ENCODE peak calls at places on chromosome 19, in five cellular contexts. S is endothelial cell, A is tibial artery, R is kidney epithelial cell, J is breast epithelium. D is an unnamed sample.

GRCh38 chr19:42052241-42052863 is 17.7 kb downstream of the GRIK5 start:
- DNase-seq in S (no peak), A (no peak), R (no peak), J (no peak), D (peak)

GRCh38 chr19:28239270-28239669 is 973.7 kb downstream of the UQCRFS1 start:
- DNase-seq in S (peak), A (no peak), R (no peak), J (no peak), D (peak)

GRCh38 chr19:53576941-53577653 is 39.2 kb downstream of the ZNF331 start:
- DNase-seq in S (no peak), A (no peak), R (no peak), J (no peak), D (no peak)

GRCh38 chr19:48806818-48807589 is 3.8 kb downstream of the BCAT2 start:
- DNase-seq in S (peak), A (no peak), R (no peak), J (no peak), D (peak)

GRCh38 chr19:48807590-48808308 is 3.1 kb downstream of the BCAT2 start:
- DNase-seq in S (no peak), A (no peak), R (no peak), J (no peak), D (peak)

GRCh38 chr19:33825556-33825955 is 28.9 kb downstream of the KCTD15 start:
- DNase-seq in S (no peak), A (no peak), R (no peak), J (no peak), D (no peak)

GRCh38 chr19:35522745-35523327 is 5.3 kb downstream of the SBSN start:
- DNase-seq in S (no peak), A (no peak), R (no peak), J (no peak), D (no peak)

GRCh38 chr19:13538854-13539253 is 32.6 kb upstream of the CACNA1A start:
- DNase-seq in S (no peak), A (no peak), R (no peak), J (no peak), D (no peak)

GRCh38 chr19:7480222-7480974 is 8.4 kb downstream of the PEX11G start:
- DNase-seq in S (no peak), A (peak), R (no peak), J (no peak), D (no peak)

GRCh38 chr19:2546128-2547032 is 70.5 kb downstream of the GADD45B start:
- DNase-seq in S (no peak), A (peak), R (no peak), J (peak), D (peak)

GRCh38 chr19:15280048-15280725 is 47.9 kb upstream of the EPHX3 start:
- DNase-seq in S (no peak), A (no peak), R (no peak), J (no peak), D (no peak)

GRCh38 chr19:50486823-50487515 is 10.3 kb upstream of the GARIN5A start:
- DNase-seq in S (no peak), A (no peak), R (no peak), J (no peak), D (peak)

GRCh38 chr19:49436381-49437017 is 4.8 kb downstream of the SLC17A7 start:
- DNase-seq in S (peak), A (no peak), R (no peak), J (no peak), D (peak)

GRCh38 chr19:18941628-18942354 is 774 bp upstream of the HOMER3 start:
- DNase-seq in S (no peak), A (no peak), R (no peak), J (no peak), D (no peak)

GRCh38 chr19:55678121-55678671 is 3.2 kb downstream of the EPN1 start:
- DNase-seq in S (no peak), A (peak), R (no peak), J (no peak), D (no peak)

GRCh38 chr19:17379221-17379631 is 2.1 kb upstream of the PLVAP start:
- DNase-seq in S (peak), A (no peak), R (no peak), J (no peak), D (no peak)

GRCh38 chr19:17380426-17381138 is 3.4 kb upstream of the PLVAP start:
- DNase-seq in S (no peak), A (no peak), R (no peak), J (no peak), D (no peak)

GRCh38 chr19:17376935-17377600 is at the start of gene PLVAP:
- DNase-seq in S (peak), A (no peak), R (no peak), J (no peak), D (no peak)
- TF ChIP-seq CTCF in S (no peak), A (no peak), R (no peak), J (no peak), D (no peak)

DNA sequence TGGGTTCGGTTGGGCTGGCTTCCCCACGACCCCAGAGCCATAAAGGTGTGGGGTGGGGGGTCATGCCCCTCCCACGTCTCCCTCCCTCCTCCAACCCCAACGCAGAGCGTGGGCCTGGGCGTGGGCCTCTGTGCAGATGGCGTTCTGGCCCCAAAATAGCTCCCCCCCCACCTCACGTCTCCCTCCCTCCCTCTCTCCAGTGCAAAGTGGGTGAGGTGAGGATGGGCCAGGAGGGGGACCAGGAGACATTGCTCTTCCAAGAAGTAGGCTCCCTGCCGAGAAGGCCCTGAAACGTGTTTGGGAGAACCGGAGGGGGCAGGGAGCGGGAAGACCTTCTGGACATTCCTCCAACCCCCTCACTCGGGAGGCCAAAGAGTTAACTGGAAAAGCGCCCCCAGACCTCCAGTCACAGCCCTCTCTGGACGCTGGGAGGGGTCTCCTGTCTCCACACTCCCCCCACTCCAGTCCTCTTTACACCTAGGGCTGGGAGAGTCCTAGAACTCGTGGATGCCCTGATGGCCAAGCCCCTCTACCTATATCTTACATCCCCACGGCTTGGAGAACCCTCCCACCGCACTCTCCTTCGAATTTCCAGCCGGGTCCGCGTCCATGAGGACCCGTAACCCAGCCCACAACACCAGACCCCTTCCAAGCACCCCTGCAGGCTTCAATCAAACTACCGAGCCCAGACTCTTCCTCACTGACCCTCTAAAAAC is 855 bp downstream of the UNC13A start:
- DNase-seq in S (no peak), A (no peak), R (no peak), J (no peak), D (peak)
- TF ChIP-seq CTCF in S (no peak), A (no peak), R (no peak), J (no peak), D (no peak)

GRCh38 chr19:40235238-40236025 is 8.9 kb upstream of the CCNP start:
- DNase-seq in S (no peak), A (no peak), R (no peak), J (no peak), D (no peak)
- TF ChIP-seq CTCF in S (no peak), A (no peak), R (peak), J (no peak), D (no peak)

DNA sequence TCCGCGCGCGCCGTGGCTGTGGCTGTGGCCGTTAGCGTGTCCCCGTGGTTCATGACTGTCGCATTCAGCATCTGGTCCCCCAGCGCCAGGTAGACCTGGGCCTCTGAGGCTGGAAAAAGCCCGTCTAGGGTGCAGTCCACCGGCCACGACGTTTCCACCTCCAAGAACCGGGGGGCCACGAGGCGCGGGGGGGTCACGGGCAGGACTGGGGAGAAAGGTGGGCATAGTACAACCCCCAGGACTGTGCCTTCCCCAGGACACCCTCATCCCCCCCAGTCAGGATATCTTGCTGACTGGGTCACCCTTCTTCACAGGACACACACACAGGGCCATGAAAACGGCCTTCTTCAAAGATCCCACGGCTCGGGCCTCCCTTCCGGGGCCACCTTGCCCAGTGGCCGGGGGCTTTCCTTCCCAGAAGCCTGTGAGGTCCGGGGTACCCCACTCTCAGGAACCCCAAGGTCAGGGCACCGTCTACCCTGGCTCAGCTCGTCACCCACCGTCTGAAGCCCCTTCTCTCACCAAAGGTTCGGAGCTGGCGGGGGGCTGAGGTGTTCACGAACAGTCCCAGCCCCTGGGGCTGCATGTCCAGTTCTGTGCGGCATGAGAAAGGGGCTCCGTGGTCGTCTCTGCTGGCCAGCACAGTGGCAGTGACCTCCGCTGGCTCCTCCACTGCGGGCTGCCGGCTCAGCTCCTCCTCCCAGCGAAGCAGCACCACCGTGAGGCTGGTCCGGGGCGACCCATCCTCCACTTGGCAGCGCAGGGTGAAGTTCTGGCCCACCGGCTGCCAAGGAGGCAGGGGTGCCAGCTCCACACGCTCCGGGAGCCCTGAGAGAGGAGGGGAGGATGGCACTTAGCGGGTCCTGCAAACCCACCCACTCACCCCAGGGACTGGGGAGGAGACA is 2.1 kb upstream of the RAVER1 start:
- DNase-seq in S (peak), A (no peak), R (no peak), J (no peak), D (no peak)
- TF ChIP-seq CTCF in S (no peak), A (no peak), R (no peak), J (no peak), D (no peak)

GRCh38 chr19:45848922-45849321 is 14.0 kb downstream of the SYMPK start:
- DNase-seq in S (no peak), A (no peak), R (no peak), J (no peak), D (no peak)
- TF ChIP-seq CTCF in S (no peak), A (no peak), R (peak), J (no peak), D (peak)

GRCh38 chr19:20077791-20078463 is at the start of gene ZNF90:
- DNase-seq in S (peak), A (peak), R (peak), J (peak), D (peak)
- TF ChIP-seq CTCF in S (no peak), A (no peak), R (peak), J (no peak), D (no peak)

GRCh38 chr19:38374332-38375097 is at the start of gene PSMD8:
- DNase-seq in S (peak), A (peak), R (peak), J (peak), D (peak)
- TF ChIP-seq CTCF in S (no peak), A (peak), R (peak), J (no peak), D (no peak)